ENCODE peak calls at places on chromosomes 16 and 17, in six cellular contexts. B is IMR-90, I is right lobe of liver, D is heart left ventricle, N is stomach, H is sigmoid colon. Z is an unnamed sample.

GRCh38 chr17:31674305-31674704 is 184.7 kb downstream of the COPRS start:
- DNase-seq in B (peak; percentile 50), I (no peak), D (no peak), N (no peak), H (no peak), Z (no peak)

GRCh38 chr16:49431591-49432290 is 58.1 kb downstream of the C16orf78 start:
- DNase-seq in B (no peak), I (no peak), D (no peak), N (no peak), H (peak; percentile 33), Z (no peak)

GRCh38 chr16:8355714-8356113 is 234.6 kb downstream of the TMEM114 start:
- DNase-seq in B (no peak), I (no peak), D (no peak), N (no peak), H (no peak), Z (no peak)

GRCh38 chr17:1153795-1154546 is 25.8 kb downstream of the ABR start:
- DNase-seq in B (peak; percentile 67), I (no peak), D (no peak), N (no peak), H (peak; percentile 83), Z (no peak)

GRCh38 chr16:73396556-73396955 is 348.6 kb upstream of the ZFHX3 start:
- DNase-seq in B (no peak), I (no peak), D (no peak), N (no peak), H (no peak), Z (no peak)

GRCh38 chr16:25108054-25108453 is 3.5 kb upstream of the LCMT1 start:
- DNase-seq in B (no peak), I (no peak), D (no peak), N (no peak), H (no peak), Z (no peak)

GRCh38 chr17:56269509-56269908 is 116.2 kb downstream of the ANKFN1 start:
- DNase-seq in B (no peak), I (no peak), D (no peak), N (no peak), H (no peak), Z (no peak)

GRCh38 chr16:84360170-84360569 is 8.2 kb upstream of the ATP2C2 start:
- DNase-seq in B (peak; percentile 25), I (no peak), D (no peak), N (no peak), H (no peak), Z (no peak)

GRCh38 chr17:51325471-51325870 is 65.1 kb downstream of the UTP18 start:
- DNase-seq in B (no peak), I (no peak), D (no peak), N (no peak), H (no peak), Z (no peak)

GRCh38 chr16:88854306-88855111 is 2.2 kb downstream of the GALNS start:
- DNase-seq in B (no peak), I (no peak), D (no peak), N (no peak), H (no peak), Z (no peak)

GRCh38 chr17:63942309-63942985 is 10.3 kb upstream of the CD79B start:
- DNase-seq in B (no peak), I (no peak), D (no peak), N (no peak), H (no peak), Z (no peak)

DNA sequence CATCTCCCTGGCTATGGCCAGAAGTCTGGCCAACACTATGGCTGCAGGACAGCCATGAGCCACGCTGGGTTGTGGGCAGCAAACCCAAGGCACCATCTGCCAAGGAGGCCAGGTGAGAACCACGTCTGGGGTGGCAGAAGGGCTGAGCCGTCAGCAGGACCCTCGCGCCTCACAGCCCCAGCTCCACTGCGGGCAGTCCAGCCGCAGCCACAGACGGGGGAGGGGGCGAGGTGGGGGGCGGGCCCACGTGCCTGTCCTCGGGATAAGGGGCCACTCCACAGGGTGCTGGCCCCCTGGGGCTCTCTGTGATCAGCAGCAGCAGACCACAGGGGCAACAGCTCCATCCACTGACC is 6.5 kb upstream of the BAIAP2 start:
- DNase-seq in B (no peak), I (peak; percentile 51), D (no peak), N (no peak), H (peak; percentile 60), Z (no peak)
- TF ChIP-seq POLR2A in B (no peak), I (no peak), D (no peak), N (no peak), H (no peak), Z (no peak)

GRCh38 chr16:1109648-1110047 is 13.6 kb upstream of the C1QTNF8 start:
- DNase-seq in B (no peak), I (no peak), D (no peak), N (no peak), H (no peak), Z (no peak)

GRCh38 chr16:1107731-1108130 is 11.7 kb upstream of the C1QTNF8 start:
- DNase-seq in B (no peak), I (no peak), D (no peak), N (no peak), H (no peak), Z (no peak)

GRCh38 chr16:1106659-1107058 is 10.6 kb upstream of the C1QTNF8 start:
- DNase-seq in B (no peak), I (no peak), D (no peak), N (no peak), H (no peak), Z (no peak)

GRCh38 chr16:1107141-1107540 is 11.1 kb upstream of the C1QTNF8 start:
- DNase-seq in B (no peak), I (no peak), D (no peak), N (no peak), H (no peak), Z (no peak)

GRCh38 chr16:1108299-1109252 is 12.5 kb upstream of the C1QTNF8 start:
- DNase-seq in B (peak; percentile 0), I (peak; percentile 86), D (no peak), N (peak; percentile 87), H (peak; percentile 92), Z (peak; percentile 85)
- H3K27me3 ChIP-seq in B (peaks cover 57% of the 10 kb centered on the region), I (peaks cover under 1% of the 10 kb centered on the region), D (peaks cover 8% of the 10 kb centered on the region), N (no peaks in the 10 kb centered on the region), H (peaks cover 1% of the 10 kb centered on the region), Z (no peaks in the 10 kb centered on the region)

GRCh38 chr17:27805520-27806146 is 5.3 kb upstream of the NOS2 start:
- DNase-seq in B (peak; percentile 86), I (peak; percentile 80), D (peak; percentile 80), N (peak; percentile 86), H (peak; percentile 89), Z (peak; percentile 79)
- TF ChIP-seq POLR2A in B (no peak), I (no peak), D (no peak), N (no peak), H (no peak), Z (no peak)

GRCh38 chr17:81197409-81197795 is 25.4 kb downstream of the CEP131 start:
- DNase-seq in B (no peak), I (no peak), D (no peak), N (no peak), H (no peak), Z (no peak)
- H3K27me3 ChIP-seq in B (no peaks in the 10 kb centered on the region), I (no peaks in the 10 kb centered on the region), D (no peaks in the 10 kb centered on the region), N (no peaks in the 10 kb centered on the region), H (no peaks in the 10 kb centered on the region), Z (no peaks in the 10 kb centered on the region)

GRCh38 chr17:79833744-79834574 is 5.3 kb downstream of the CBX4 start:
- DNase-seq in B (no peak), I (no peak), D (no peak), N (no peak), H (no peak), Z (no peak)
- TF ChIP-seq POLR2A in B (no peak), I (no peak), D (no peak), N (no peak), H (no peak), Z (no peak)

GRCh38 chr17:4643676-4644075 is 2.2 kb upstream of the ALOX15 start:
- DNase-seq in B (no peak), I (no peak), D (no peak), N (no peak), H (no peak), Z (no peak)

GRCh38 chr17:4636474-4637100 is 4.9 kb downstream of the ALOX15 start:
- DNase-seq in B (no peak), I (no peak), D (no peak), N (no peak), H (no peak), Z (no peak)

GRCh38 chr17:4641297-4642195 is at the start of gene ALOX15:
- DNase-seq in B (no peak), I (no peak), D (no peak), N (no peak), H (no peak), Z (no peak)

GRCh38 chr17:4645642-4646041 is 4.2 kb upstream of the ALOX15 start:
- DNase-seq in B (no peak), I (no peak), D (no peak), N (no peak), H (no peak), Z (no peak)

DNA sequence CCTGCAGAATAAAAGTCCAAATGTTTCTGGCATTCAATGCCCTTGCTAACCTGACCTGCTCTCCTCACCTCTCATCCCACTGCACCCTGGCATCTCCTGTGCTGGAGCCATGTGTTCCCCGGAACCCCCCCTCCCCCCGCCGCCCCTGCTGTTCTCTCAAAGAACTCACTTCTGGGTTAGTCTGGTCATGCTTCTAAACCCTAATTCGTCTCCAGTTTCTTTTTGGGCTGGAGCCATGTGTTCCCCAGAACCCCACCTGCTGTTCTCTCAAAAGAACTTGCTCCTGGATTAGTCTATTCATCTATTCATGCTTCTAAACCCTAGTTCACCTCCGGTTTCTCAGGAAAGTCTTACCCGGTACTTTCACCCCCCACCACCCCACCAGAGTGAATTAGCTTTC is 808 bp upstream of the ALOX15 start:
- DNase-seq in B (no peak), I (no peak), D (no peak), N (no peak), H (no peak), Z (no peak)
- H3K27me3 ChIP-seq in B (peaks cover 65% of the 10 kb centered on the region), I (no peaks in the 10 kb centered on the region), D (peaks cover 21% of the 10 kb centered on the region), N (peaks cover 17% of the 10 kb centered on the region), H (peaks cover 12% of the 10 kb centered on the region), Z (peaks cover 12% of the 10 kb centered on the region)

Z was measured in prostate gland.